ENCODE peak calls at places on chromosomes 11 and 22, in ten cellular contexts. A is Panc1; K is psoas muscle; I is CD8-positive, alpha-beta memory T cell; X is RWPE1; S is IMR-90; R is effector memory CD4-positive, alpha-beta T cell; L is coronary artery; M is endothelial cell of umbilical vein; Q is naive thymus-derived CD4-positive, alpha-beta T cell. F is an unnamed sample.

GRCh38 chr22:22569218-22569617 is 10.2 kb upstream of the PRAME start:
- DNase-seq in X (no peak), M (no peak), K (no peak), I (no peak), S (no peak), R (no peak), A (no peak), L (no peak), Q (no peak), F (no peak)

GRCh38 chr11:78099671-78100070 is 20.0 kb upstream of the NDUFC2 start:
- DNase-seq in K (no peak), I (no peak), A (no peak), X (no peak), S (no peak), M (no peak), R (no peak), Q (no peak), L (no peak), F (no peak)

GRCh38 chr11:134097146-134097545 is 28.3 kb downstream of the JAM3 start:
- DNase-seq in L (no peak), R (no peak), X (no peak), Q (no peak), I (no peak), A (no peak), M (no peak), S (no peak), K (no peak), F (no peak)

GRCh38 chr11:111811445-111811844 is 45.3 kb upstream of the PPP2R1B start:
- DNase-seq in R (no peak), I (no peak), L (no peak), K (no peak), M (no peak), S (no peak), A (no peak), Q (no peak), X (no peak), F (no peak)

GRCh38 chr22:26086359-26086758 is 82.9 kb upstream of the SEZ6L start:
- DNase-seq in R (no peak), L (no peak), S (no peak), A (no peak), M (no peak), Q (no peak), K (no peak), I (no peak), X (no peak), F (no peak)

GRCh38 chr11:69487849-69488542 is 6.5 kb downstream of the LINC01488 start:
- DNase-seq in R (no peak), L (no peak), Q (no peak), I (no peak), A (no peak), M (no peak), S (no peak), K (peak; percentile 5), X (no peak), F (no peak)

GRCh38 chr11:117457031-117457785 is 129.6 kb downstream of the CEP164 start:
- DNase-seq in A (no peak), M (no peak), L (no peak), S (no peak), R (no peak), I (no peak), X (no peak), K (no peak), Q (no peak), F (no peak)

GRCh38 chr11:1060885-1061616 is 13.6 kb upstream of the MUC2 start:
- DNase-seq in X (peak; percentile 94), I (no peak), Q (no peak), A (peak; percentile 27), S (peak; percentile 56), L (no peak), R (no peak), M (peak; percentile 36), K (peak; percentile 7), F (no peak)

GRCh38 chr11:61688368-61689163 is 8.4 kb downstream of the DAGLA start:
- DNase-seq in I (no peak), M (peak; percentile 57), L (peak; percentile 86), R (no peak), K (peak; percentile 80), S (no peak), A (no peak), Q (no peak), X (peak; percentile 34), F (peak; percentile 29)

GRCh38 chr22:37303821-37304274 is 21.5 kb downstream of the CYTH4 start:
- DNase-seq in I (no peak), Q (no peak), K (peak; percentile 39), X (peak; percentile 71), A (peak; percentile 75), L (no peak), R (no peak), M (peak; percentile 78), S (peak; percentile 95), F (no peak)

GRCh38 chr11:77107950-77108349 is 5.3 kb downstream of the OMP start:
- DNase-seq in M (peak; percentile 60), Q (no peak), L (no peak), X (peak; percentile 36), K (peak; percentile 59), I (no peak), A (peak; percentile 47), S (peak; percentile 95), R (no peak), F (no peak)

GRCh38 chr11:11346249-11346648 is 6.8 kb downstream of the CSNK2A3 start:
- DNase-seq in K (no peak), L (no peak), X (no peak), S (no peak), A (no peak), M (no peak), I (no peak), R (no peak), Q (no peak), F (no peak)

GRCh38 chr11:93842461-93842860 is 8.0 kb downstream of the VSTM5 start:
- DNase-seq in S (peak; percentile 71), A (no peak), M (peak; percentile 9), Q (no peak), L (no peak), K (no peak), R (no peak), X (peak; percentile 83), I (no peak), F (peak; percentile 7)

DNA sequence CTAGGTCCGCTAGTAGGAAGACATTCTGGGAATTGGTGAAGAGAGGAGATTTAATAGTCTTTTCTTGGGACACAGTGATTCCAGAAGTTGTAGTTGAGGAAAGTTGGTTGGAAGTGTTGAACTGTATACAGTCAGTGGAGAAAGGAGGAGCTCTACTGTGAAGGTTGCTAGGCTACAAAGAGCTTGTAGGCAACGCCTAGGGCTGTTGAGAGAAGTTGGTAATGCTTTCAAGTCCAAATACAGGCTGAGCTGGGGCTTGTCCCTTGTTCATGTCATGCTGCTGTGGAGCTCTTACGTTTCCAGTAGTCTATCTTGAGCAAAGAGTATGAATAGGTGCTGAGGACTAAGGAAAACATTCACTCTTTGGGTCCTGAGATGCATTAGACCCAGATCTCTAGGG is 1.1 kb downstream of the TBCEL start:
- DNase-seq in L (no peak), I (no peak), R (no peak), Q (no peak), M (no peak), S (peak; percentile 9), A (no peak), K (no peak), X (peak; percentile 26), F (no peak)
- H3K27ac ChIP-seq in L (no peak overlapping the region), I (no peak overlapping the region), R (no peak overlapping the region), Q (peak overlapping the region; percentile 81), M (no peak overlapping the region), S (no peak overlapping the region), A (peak overlapping the region; percentile 81), K (no peak overlapping the region), X (peak overlapping the region; percentile 69), F (no peak overlapping the region)

DNA sequence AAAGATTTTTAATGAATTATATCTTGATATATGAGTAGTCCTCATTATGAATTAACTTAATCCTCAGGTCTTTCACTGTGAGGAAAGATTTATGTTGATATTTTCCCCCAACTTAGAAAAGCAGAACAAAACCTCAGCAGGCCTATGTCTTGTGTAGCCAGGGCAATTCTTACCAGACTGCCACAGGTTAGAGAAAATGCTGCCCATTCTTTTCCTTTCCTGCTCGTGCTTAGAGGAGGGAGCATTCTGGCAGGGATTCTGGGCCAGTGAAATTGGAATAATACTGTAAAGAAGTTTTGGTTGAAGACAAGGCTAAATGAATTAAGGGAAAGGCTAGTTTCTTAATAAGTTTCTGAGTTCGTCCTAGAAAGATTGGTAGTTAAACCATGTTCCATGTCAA is 56.6 kb downstream of the ZNRF3 start:
- DNase-seq in A (no peak), I (no peak), S (no peak), R (no peak), X (no peak), K (no peak), M (no peak), L (no peak), Q (no peak), F (no peak)
- H3K27ac ChIP-seq in A (no peak overlapping the region), I (no peak overlapping the region), S (no peak overlapping the region), R (no peak overlapping the region), X (no peak overlapping the region), K (no peak overlapping the region), M (no peak overlapping the region), L (no peak overlapping the region), Q (no peak overlapping the region), F (no peak overlapping the region)

DNA sequence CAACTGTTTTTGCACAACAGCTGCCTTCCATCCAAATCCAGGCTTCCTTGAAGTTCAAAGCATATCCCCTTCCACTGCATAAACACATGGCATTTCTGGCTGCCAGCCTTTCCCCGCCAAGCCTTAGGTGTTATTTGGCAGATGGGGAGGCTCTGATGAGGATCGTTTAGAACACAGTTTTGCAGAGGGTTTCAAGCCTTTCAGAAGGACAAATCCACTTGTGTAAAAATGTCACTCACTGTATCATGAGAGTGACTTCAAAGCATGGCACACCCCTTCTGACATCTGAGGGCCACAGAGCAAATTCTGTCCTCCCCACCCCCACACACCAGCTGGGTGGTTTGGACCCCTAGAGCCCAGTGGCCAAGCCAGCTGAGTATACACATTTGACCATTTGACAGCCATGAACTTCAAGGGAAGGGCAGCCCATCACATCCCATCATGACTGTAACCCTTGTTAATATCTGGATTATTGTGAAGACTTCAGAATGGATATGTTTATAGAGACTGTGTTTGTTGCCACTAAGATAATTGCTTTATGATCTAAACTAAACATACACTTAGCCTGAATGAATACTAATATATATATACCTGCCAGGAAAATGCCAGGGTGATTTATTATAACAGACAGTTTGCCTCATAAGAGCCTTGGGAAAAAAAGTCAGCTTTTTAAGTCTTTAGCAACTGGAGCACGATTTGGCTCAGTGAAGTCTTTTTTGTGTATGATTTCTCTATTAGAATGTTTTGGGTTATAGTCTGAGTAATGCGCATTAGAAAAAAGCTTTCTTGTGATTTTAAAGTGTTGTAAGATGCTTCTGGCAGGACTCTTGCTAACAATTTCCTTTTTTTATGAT is 31.9 kb downstream of the FBLN1 start:
- DNase-seq in K (no peak), S (peak; percentile 86), L (no peak), R (no peak), A (no peak), I (no peak), X (no peak), Q (no peak), M (no peak), F (no peak)
- H3K27ac ChIP-seq in K (no peak overlapping the region), S (peak overlapping the region; percentile 95), L (no peak overlapping the region), R (no peak overlapping the region), A (no peak overlapping the region), I (no peak overlapping the region), X (peak overlapping the region; percentile 75), Q (no peak overlapping the region), M (no peak overlapping the region), F (no peak overlapping the region)

GRCh38 chr11:72637198-72637597 is 37.0 kb downstream of the PDE2A start:
- DNase-seq in X (no peak), M (no peak), K (no peak), S (no peak), L (no peak), R (no peak), A (no peak), I (no peak), Q (no peak), F (no peak)
- H3K27ac ChIP-seq in X (no peak overlapping the region), M (no peak overlapping the region), K (peak overlapping the region; percentile 16), S (no peak overlapping the region), L (no peak overlapping the region), R (no peak overlapping the region), A (no peak overlapping the region), I (no peak overlapping the region), Q (no peak overlapping the region), F (no peak overlapping the region)

GRCh38 chr22:28988455-28988854 is 73.2 kb downstream of the C22orf31 start:
- DNase-seq in K (no peak), I (no peak), L (no peak), R (no peak), Q (no peak), X (no peak), M (no peak), A (no peak), S (no peak), F (no peak)
- H3K27ac ChIP-seq in K (no peak overlapping the region), I (no peak overlapping the region), L (no peak overlapping the region), R (no peak overlapping the region), Q (no peak overlapping the region), X (no peak overlapping the region), M (no peak overlapping the region), A (no peak overlapping the region), S (no peak overlapping the region), F (peak overlapping the region; percentile 62)